ENCODE peak calls at places on chromosomes 13 and 19, in five cellular contexts. One of them, this sample, is unnamed.

GRCh38 chr19:2638417-2638940 is 64.0 kb downstream of the GNG7 start:
- DNase-seq in lower leg skin: no peak
- DNase-seq in IMR-90: no peak
- DNase-seq in AG09319: no peak
- DNase-seq in endothelial cell: no peak
- DNase-seq in this sample: no peak

GRCh38 chr19:8459520-8460260 is 14.9 kb downstream of the HNRNPM start:
- DNase-seq in IMR-90: peak
- DNase-seq in endothelial cell: no peak
- DNase-seq in AG09319: no peak
- DNase-seq in lower leg skin: no peak
- DNase-seq in this sample: no peak

GRCh38 chr13:41284512-41285288 is 21.3 kb upstream of the MTRF1 start:
- DNase-seq in AG09319: peak
- DNase-seq in IMR-90: peak
- DNase-seq in endothelial cell: no peak
- DNase-seq in lower leg skin: no peak
- DNase-seq in this sample: no peak

GRCh38 chr13:44713793-44714469 is 137.8 kb upstream of the TSC22D1 start:
- DNase-seq in lower leg skin: no peak
- DNase-seq in endothelial cell: no peak
- DNase-seq in IMR-90: peak
- DNase-seq in AG09319: peak
- DNase-seq in this sample: no peak

GRCh38 chr19:20315543-20315942 is 148.5 kb downstream of the ZNF486 start:
- DNase-seq in AG09319: no peak
- DNase-seq in IMR-90: no peak
- DNase-seq in endothelial cell: no peak
- DNase-seq in lower leg skin: no peak
- DNase-seq in this sample: no peak

GRCh38 chr19:14300281-14300680 is 81.0 kb upstream of the ADGRE5 start:
- DNase-seq in IMR-90: no peak
- DNase-seq in lower leg skin: no peak
- DNase-seq in endothelial cell: no peak
- DNase-seq in AG09319: no peak
- DNase-seq in this sample: no peak

GRCh38 chr13:112879283-112879833 is 89.7 kb upstream of the MCF2L start:
- DNase-seq in lower leg skin: peak
- DNase-seq in AG09319: no peak
- DNase-seq in IMR-90: peak
- DNase-seq in endothelial cell: no peak
- DNase-seq in this sample: no peak

GRCh38 chr13:39815345-39816111 is 160.1 kb downstream of the COG6 start:
- DNase-seq in AG09319: no peak
- DNase-seq in IMR-90: no peak
- DNase-seq in lower leg skin: no peak
- DNase-seq in endothelial cell: no peak
- DNase-seq in this sample: no peak

GRCh38 chr19:4523306-4524110 is 5.2 kb upstream of the PLIN4 start:
- DNase-seq in IMR-90: peak
- DNase-seq in AG09319: no peak
- DNase-seq in lower leg skin: no peak
- DNase-seq in endothelial cell: peak
- DNase-seq in this sample: peak

GRCh38 chr13:45909724-45910123 is 58.2 kb upstream of the SIAH3 start:
- DNase-seq in lower leg skin: no peak
- DNase-seq in endothelial cell: no peak
- DNase-seq in AG09319: no peak
- DNase-seq in IMR-90: no peak
- DNase-seq in this sample: no peak

GRCh38 chr13:45909089-45909488 is 57.5 kb upstream of the SIAH3 start:
- DNase-seq in lower leg skin: no peak
- DNase-seq in IMR-90: no peak
- DNase-seq in AG09319: no peak
- DNase-seq in endothelial cell: no peak
- DNase-seq in this sample: no peak

GRCh38 chr13:45907501-45907900 is 55.9 kb upstream of the SIAH3 start:
- DNase-seq in lower leg skin: no peak
- DNase-seq in IMR-90: no peak
- DNase-seq in endothelial cell: no peak
- DNase-seq in AG09319: no peak
- DNase-seq in this sample: no peak
- TF ChIP-seq CTCF in lower leg skin: no peak
- TF ChIP-seq CTCF in IMR-90: no peak
- TF ChIP-seq CTCF in endothelial cell: no peak
- TF ChIP-seq CTCF in AG09319: no peak
- TF ChIP-seq CTCF in this sample: no peak

GRCh38 chr13:27962128-27962841 is 6.8 kb downstream of the CDX2 start:
- DNase-seq in endothelial cell: peak
- DNase-seq in AG09319: no peak
- DNase-seq in IMR-90: no peak
- DNase-seq in lower leg skin: peak
- DNase-seq in this sample: no peak

GRCh38 chr13:27959976-27960361 is 9.1 kb downstream of the CDX2 start:
- DNase-seq in IMR-90: no peak
- DNase-seq in lower leg skin: no peak
- DNase-seq in AG09319: no peak
- DNase-seq in endothelial cell: no peak
- DNase-seq in this sample: no peak

GRCh38 chr13:27958928-27959539 is 10.1 kb downstream of the CDX2 start:
- DNase-seq in AG09319: no peak
- DNase-seq in lower leg skin: peak
- DNase-seq in endothelial cell: no peak
- DNase-seq in IMR-90: no peak
- DNase-seq in this sample: no peak

GRCh38 chr13:27961227-27962085 is 7.7 kb downstream of the CDX2 start:
- DNase-seq in lower leg skin: peak
- DNase-seq in endothelial cell: peak
- DNase-seq in IMR-90: no peak
- DNase-seq in AG09319: no peak
- DNase-seq in this sample: no peak

GRCh38 chr13:27960362-27961226 is 8.5 kb downstream of the CDX2 start:
- DNase-seq in lower leg skin: peak
- DNase-seq in IMR-90: no peak
- DNase-seq in AG09319: no peak
- DNase-seq in endothelial cell: peak
- DNase-seq in this sample: peak
- TF ChIP-seq CTCF in lower leg skin: no peak
- TF ChIP-seq CTCF in IMR-90: peak
- TF ChIP-seq CTCF in AG09319: peak
- TF ChIP-seq CTCF in endothelial cell: peak
- TF ChIP-seq CTCF in this sample: peak

GRCh38 chr19:7366701-7367420 is 18.1 kb downstream of the ARHGEF18 start:
- DNase-seq in lower leg skin: no peak
- DNase-seq in AG09319: no peak
- DNase-seq in endothelial cell: no peak
- DNase-seq in IMR-90: peak
- DNase-seq in this sample: no peak
- TF ChIP-seq CTCF in lower leg skin: no peak
- TF ChIP-seq CTCF in AG09319: peak
- TF ChIP-seq CTCF in endothelial cell: peak
- TF ChIP-seq CTCF in IMR-90: peak
- TF ChIP-seq CTCF in this sample: peak

DNA sequence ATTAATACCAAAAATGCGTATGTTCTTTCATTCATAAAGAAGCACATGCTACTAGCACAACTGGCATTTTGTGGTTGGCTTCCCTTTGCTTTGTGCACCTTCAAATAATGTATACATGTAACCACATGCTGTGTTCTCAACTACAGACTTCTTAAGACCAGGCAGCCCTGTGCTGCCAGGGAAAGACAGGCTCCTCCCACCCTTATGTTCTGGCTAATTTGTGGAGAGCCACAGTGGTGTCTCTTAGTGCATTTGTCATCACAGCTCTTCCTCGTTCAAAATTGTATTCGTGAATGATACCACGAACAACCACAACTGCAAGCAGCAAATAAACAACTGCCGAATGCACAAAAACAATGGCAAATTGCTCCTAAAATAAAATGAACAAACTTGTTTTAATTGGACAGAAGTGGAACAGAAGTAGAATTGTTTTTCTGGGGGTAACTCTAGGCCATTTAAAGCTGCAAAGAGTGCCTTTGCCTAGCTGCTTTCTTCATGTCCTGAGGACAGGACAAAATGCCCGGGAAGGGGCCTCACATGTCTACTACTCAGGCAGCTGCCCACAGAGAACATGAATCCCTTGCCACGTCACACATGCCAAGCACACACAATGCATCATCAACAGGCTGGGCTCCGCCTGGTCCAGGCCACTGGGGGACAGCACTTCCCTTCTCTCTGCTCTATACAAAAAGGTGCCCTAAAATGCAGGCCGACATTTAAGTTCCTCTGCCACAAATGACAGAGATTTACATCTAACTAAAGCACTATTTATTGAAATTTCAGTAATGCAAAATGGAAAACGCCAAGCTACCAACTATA is 21.7 kb downstream of the IRS2 start:
- DNase-seq in endothelial cell: no peak
- DNase-seq in IMR-90: peak
- DNase-seq in lower leg skin: no peak
- DNase-seq in AG09319: no peak
- DNase-seq in this sample: peak
- TF ChIP-seq CTCF in endothelial cell: no peak
- TF ChIP-seq CTCF in IMR-90: peak
- TF ChIP-seq CTCF in lower leg skin: no peak
- TF ChIP-seq CTCF in AG09319: peak
- TF ChIP-seq CTCF in this sample: peak

GRCh38 chr13:104779311-104779710 is 1713.1 kb upstream of the SLC10A2 start:
- DNase-seq in lower leg skin: no peak
- DNase-seq in endothelial cell: no peak
- DNase-seq in IMR-90: peak
- DNase-seq in AG09319: no peak
- DNase-seq in this sample: no peak

GRCh38 chr13:104769520-104769919 is 1703.3 kb upstream of the SLC10A2 start:
- DNase-seq in AG09319: no peak
- DNase-seq in endothelial cell: no peak
- DNase-seq in lower leg skin: no peak
- DNase-seq in IMR-90: no peak
- DNase-seq in this sample: no peak

DNA sequence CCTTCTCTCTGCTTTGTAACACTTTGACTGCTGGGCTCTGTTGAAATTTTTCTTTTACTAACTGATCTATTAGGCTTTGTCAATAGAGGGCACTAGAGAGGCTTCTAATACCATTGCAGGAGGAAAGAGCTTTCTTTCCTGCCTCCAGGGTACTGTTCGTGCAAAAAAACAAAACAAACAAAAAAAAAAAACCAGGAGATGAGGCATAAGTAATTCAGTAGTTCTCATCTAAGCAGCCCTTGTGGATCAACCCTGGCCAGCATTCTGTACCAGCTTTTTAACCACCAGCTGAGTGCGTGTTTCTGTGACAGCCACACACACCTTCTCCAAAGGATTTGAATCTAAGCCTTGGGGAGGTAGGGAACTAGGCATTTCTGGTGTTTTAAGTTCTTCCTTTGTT is 1707.6 kb upstream of the SLC10A2 start:
- DNase-seq in endothelial cell: peak
- DNase-seq in AG09319: no peak
- DNase-seq in IMR-90: peak
- DNase-seq in lower leg skin: no peak
- DNase-seq in this sample: no peak
- TF ChIP-seq CTCF in endothelial cell: peak
- TF ChIP-seq CTCF in AG09319: peak
- TF ChIP-seq CTCF in IMR-90: peak
- TF ChIP-seq CTCF in lower leg skin: no peak
- TF ChIP-seq CTCF in this sample: peak

GRCh38 chr19:52601025-52601973 is 31.2 kb downstream of the ZNF701 start:
- DNase-seq in IMR-90: peak
- DNase-seq in endothelial cell: peak
- DNase-seq in AG09319: peak
- DNase-seq in lower leg skin: peak
- DNase-seq in this sample: peak
- TF ChIP-seq CTCF in IMR-90: peak
- TF ChIP-seq CTCF in endothelial cell: peak
- TF ChIP-seq CTCF in AG09319: peak
- TF ChIP-seq CTCF in lower leg skin: no peak
- TF ChIP-seq CTCF in this sample: peak

GRCh38 chr13:100987993-100988392 is 313.4 kb upstream of the TMTC4 start:
- DNase-seq in endothelial cell: peak
- DNase-seq in AG09319: no peak
- DNase-seq in IMR-90: peak
- DNase-seq in lower leg skin: no peak
- DNase-seq in this sample: no peak
- TF ChIP-seq CTCF in endothelial cell: no peak
- TF ChIP-seq CTCF in AG09319: peak
- TF ChIP-seq CTCF in IMR-90: peak
- TF ChIP-seq CTCF in lower leg skin: no peak
- TF ChIP-seq CTCF in this sample: peak

This sample was measured in D721Med.